ENCODE peak calls at places on chromosomes 6 and 20, in five cellular contexts. W is PC-3, T is Daoy, D is heart left ventricle, U is ureter. G is an unnamed sample.

GRCh38 chr20:23774081-23774480 is 23.3 kb upstream of the CST1 start:
- DNase-seq in U (no peak), T (no peak), D (no peak), W (peak), G (no peak)

GRCh38 chr20:46572181-46572580 is 21.7 kb upstream of the OCSTAMP start:
- DNase-seq in D (peak), T (no peak), U (no peak), W (no peak), G (peak)

GRCh38 chr6:21137708-21138358 is 455.7 kb upstream of the SOX4 start:
- DNase-seq in W (peak), D (no peak), T (no peak), U (no peak), G (no peak)

GRCh38 chr20:13401596-13401995 is 180.5 kb downstream of the ISM1 start:
- DNase-seq in T (no peak), D (no peak), U (no peak), W (peak), G (no peak)

GRCh38 chr6:157226026-157226639 is 97.2 kb downstream of the TMEM242 start:
- DNase-seq in D (peak), W (no peak), T (no peak), U (no peak), G (peak)

GRCh38 chr20:3081641-3082040 is 2.9 kb downstream of the AVP start:
- DNase-seq in U (no peak), W (no peak), T (no peak), D (no peak), G (no peak)

GRCh38 chr6:160188773-160189172 is 67.2 kb downstream of the SLC22A1 start:
- DNase-seq in U (no peak), D (no peak), T (peak), W (peak), G (no peak)

GRCh38 chr6:142367501-142368018 is 65.8 kb downstream of the ADGRG6 start:
- DNase-seq in T (no peak), W (no peak), D (no peak), U (no peak), G (peak)

GRCh38 chr6:104702126-104702841 is 157.4 kb downstream of the HACE1 start:
- DNase-seq in U (no peak), T (no peak), D (no peak), W (no peak), G (no peak)

GRCh38 chr20:50101281-50101680 is 11.7 kb downstream of the UBE2V1 start:
- DNase-seq in U (no peak), D (no peak), W (no peak), T (no peak), G (no peak)

GRCh38 chr6:85126448-85127178 is 323.3 kb upstream of the NT5E start:
- DNase-seq in U (peak), D (peak), T (peak), W (peak), G (peak)

GRCh38 chr6:157711060-157711459 is 112.0 kb upstream of the SNX9 start:
- DNase-seq in T (peak), W (no peak), D (no peak), U (no peak), G (no peak)

GRCh38 chr6:5761370-5761769 is 245.4 kb downstream of the NRN1 start:
- DNase-seq in D (no peak), T (no peak), U (no peak), W (no peak), G (no peak)

GRCh38 chr6:155011997-155012396 is 16.9 kb downstream of the TIAM2 start:
- DNase-seq in U (no peak), D (no peak), T (no peak), W (no peak), G (no peak)

GRCh38 chr20:10131612-10132345 is 86.9 kb upstream of the SNAP25 start:
- DNase-seq in W (peak), D (peak), U (peak), T (peak), G (peak)

GRCh38 chr6:111663232-111663631 is 57.6 kb upstream of the TRAF3IP2 start:
- DNase-seq in D (no peak), W (no peak), T (no peak), U (no peak), G (no peak)

GRCh38 chr6:138454976-138455706 is 44.2 kb downstream of the NHSL1 start:
- DNase-seq in T (no peak), U (no peak), D (no peak), W (peak), G (no peak)

GRCh38 chr6:53794720-53795253 is at the start of gene LRRC1:
- DNase-seq in U (peak), W (peak), T (peak), D (peak), G (peak)

GRCh38 chr6:42511803-42512422 is 51.9 kb upstream of the UBR2 start:
- DNase-seq in U (no peak), W (peak), D (no peak), T (peak), G (no peak)

GRCh38 chr6:139409026-139409425 is 34.6 kb upstream of the CITED2 start:
- DNase-seq in D (no peak), T (peak), W (no peak), U (no peak), G (no peak)

GRCh38 chr6:116447496-116448011 is 13.6 kb upstream of the CALHM6 start:
- DNase-seq in W (peak), T (peak), D (no peak), U (no peak), G (peak)

GRCh38 chr6:703562-703961 is 10.6 kb upstream of the EXOC2 start:
- DNase-seq in W (peak), U (no peak), T (peak), D (no peak), G (no peak)

GRCh38 chr6:161618816-161619454 is 345.1 kb upstream of the AGPAT4 start:
- DNase-seq in D (peak), W (peak), U (peak), T (peak), G (peak)

GRCh38 chr6:3405679-3406078 is 51.2 kb downstream of the SLC22A23 start:
- DNase-seq in U (no peak), W (peak), D (no peak), T (no peak), G (no peak)

GRCh38 chr20:63973160-63973479 is 3.4 kb upstream of the ZNF512B start:
- DNase-seq in T (no peak), D (no peak), U (no peak), W (no peak), G (no peak)

GRCh38 chr6:151806757-151807512 is 547 bp upstream of the ESR1 start:
- DNase-seq in T (peak), D (no peak), W (no peak), U (peak), G (no peak)

GRCh38 chr20:25867776-25868649 is 171.4 kb upstream of the ZNF337 start:
- DNase-seq in T (peak), U (peak), W (no peak), D (peak), G (peak)

GRCh38 chr6:157761331-157761921 is 61.6 kb upstream of the SNX9 start:
- DNase-seq in W (peak), U (no peak), T (peak), D (no peak), G (no peak)

GRCh38 chr6:139744891-139745290 is 370.4 kb upstream of the CITED2 start:
- DNase-seq in T (no peak), U (no peak), W (no peak), D (no peak), G (no peak)

GRCh38 chr6:29747688-29748250 is 24.5 kb downstream of the HLA-F start:
- DNase-seq in U (no peak), D (no peak), T (no peak), W (no peak), G (no peak)

GRCh38 chr6:16544521-16544920 is 216.7 kb downstream of the ATXN1 start:
- DNase-seq in W (no peak), D (no peak), U (no peak), T (no peak), G (no peak)

GRCh38 chr6:1952726-1953360 is 292.6 kb downstream of the GMDS start:
- DNase-seq in W (peak), D (no peak), T (peak), U (no peak), G (no peak)

GRCh38 chr20:40245829-40246228 is 443.2 kb downstream of the MAFB start:
- DNase-seq in D (no peak), W (no peak), T (no peak), U (no peak), G (no peak)

GRCh38 chr20:38629979-38630378 is 28.4 kb downstream of the ARHGAP40 start:
- DNase-seq in T (no peak), W (no peak), U (no peak), D (no peak), G (no peak)

GRCh38 chr20:32358883-32359632 is 927 bp downstream of the ASXL1 start:
- DNase-seq in W (peak), T (peak), D (peak), U (peak), G (peak)

GRCh38 chr6:1941534-1941933 is 303.9 kb downstream of the GMDS start:
- DNase-seq in D (no peak), W (no peak), U (no peak), T (no peak), G (no peak)